ENCODE peak calls at places on chromosomes 2 and 18, in seven cellular contexts. S is activated naive CD4-positive, alpha-beta T cell treated with anti-CD3 and anti-CD28 coated beads, Interleukin-2, amount 50 U/mL, for 72 hours; C is occipital lobe; O is CD8-positive, alpha-beta memory T cell; F is H1; I is iPS-NIHi11; E is stimulated activated CD4-positive, alpha-beta T cell treated with anti-CD3 and anti-CD28 coated beads, Interleukin-2, amount 100 ng/mL, for 4 hours. D is an unnamed sample.

GRCh38 chr18:34729264-34729663 is 19.2 kb downstream of the DTNA start:
- DNase-seq in S (no peak), C (no peak), O (no peak), F (no peak), I (peak; percentile 68), E (no peak), D (peak; percentile 25)

GRCh38 chr2:205297368-205297767 is 384.9 kb upstream of the NRP2 start:
- DNase-seq in S (no peak), C (no peak), O (no peak), F (no peak), I (peak; percentile 9), E (no peak), D (no peak)

GRCh38 chr2:226427538-226428307 is 371.9 kb downstream of the IRS1 start:
- DNase-seq in S (no peak), C (no peak), O (no peak), F (no peak), I (no peak), E (no peak), D (no peak)

GRCh38 chr2:1617425-1618021 is 126.8 kb downstream of the PXDN start:
- DNase-seq in S (no peak), C (no peak), O (no peak), F (no peak), I (no peak), E (no peak), D (no peak)

GRCh38 chr2:200042102-200042735 is 86.8 kb downstream of the MAIP1 start:
- DNase-seq in S (no peak), C (no peak), O (no peak), F (no peak), I (no peak), E (no peak), D (no peak)

GRCh38 chr2:120442541-120442922 is 96.6 kb downstream of the INHBB start:
- DNase-seq in S (no peak), C (no peak), O (no peak), F (no peak), I (no peak), E (no peak), D (no peak)

GRCh38 chr2:188292446-188293239 is 969 bp downstream of the GULP1 start:
- DNase-seq in S (no peak), C (peak; percentile 51), O (no peak), F (peak; percentile 88), I (peak; percentile 71), E (no peak), D (no peak)

GRCh38 chr2:121576263-121576662 is 45.6 kb downstream of the RNU4ATAC start:
- DNase-seq in S (no peak), C (no peak), O (no peak), F (no peak), I (no peak), E (no peak), D (no peak)

GRCh38 chr2:145593991-145594702 is 1074.2 kb upstream of the ZEB2 start:
- DNase-seq in S (no peak), C (no peak), O (no peak), F (no peak), I (no peak), E (no peak), D (no peak)

GRCh38 chr18:58605027-58606020 is 23.6 kb downstream of the ALPK2 start:
- DNase-seq in S (no peak), C (no peak), O (peak; percentile 15), F (no peak), I (no peak), E (peak; percentile 42), D (no peak)

GRCh38 chr2:229370484-229370883 is 99.4 kb upstream of the PID1 start:
- DNase-seq in S (no peak), C (peak; percentile 17), O (no peak), F (no peak), I (no peak), E (no peak), D (no peak)

GRCh38 chr2:215556979-215557378 is 121.1 kb upstream of the FN1 start:
- DNase-seq in S (no peak), C (no peak), O (no peak), F (no peak), I (no peak), E (no peak), D (no peak)

GRCh38 chr2:71798266-71799012 is 345.1 kb downstream of the DYSF start:
- DNase-seq in S (no peak), C (no peak), O (no peak), F (peak; percentile 83), I (peak; percentile 89), E (no peak), D (peak; percentile 7)

GRCh38 chr2:189363559-189363958 is 77.7 kb upstream of the WDR75 start:
- DNase-seq in S (no peak), C (no peak), O (no peak), F (no peak), I (no peak), E (no peak), D (no peak)

GRCh38 chr2:189412330-189412953 is 28.8 kb upstream of the WDR75 start:
- DNase-seq in S (no peak), C (no peak), O (peak; percentile 30), F (peak; percentile 56), I (peak; percentile 47), E (peak; percentile 24), D (peak; percentile 35)

GRCh38 chr2:219308142-219309093 is 783 bp downstream of the PTPRN start:
- DNase-seq in S (no peak), C (peak; percentile 57), O (peak; percentile 52), F (peak; percentile 97), I (peak; percentile 89), E (peak; percentile 39), D (peak; percentile 44)

GRCh38 chr2:172102159-172102857 is 392 bp downstream of the DLX2 start:
- DNase-seq in S (no peak), C (no peak), O (peak; percentile 50), F (no peak), I (peak; percentile 23), E (no peak), D (peak; percentile 58)

GRCh38 chr2:63903003-63903402 is 61.3 kb downstream of the UGP2 start:
- DNase-seq in S (no peak), C (no peak), O (no peak), F (no peak), I (no peak), E (no peak), D (no peak)

GRCh38 chr2:194203898-194204297 is 1453.1 kb upstream of the SLC39A10 start:
- DNase-seq in S (no peak), C (no peak), O (no peak), F (no peak), I (no peak), E (no peak), D (no peak)

D was measured in Jurkat, Clone E6-1.